ENCODE peak calls at places on chromosomes 1 and 21, in five cellular contexts. B, V, X, I and F are unnamed samples.

GRCh38 chr21:34092241-34092921 is 19.0 kb downstream of the MRPS6 start:
- DNase-seq in X (no peak), V (no peak), B (no peak), I (no peak), F (no peak)

GRCh38 chr1:54406339-54407181 is at the start of gene SSBP3:
- DNase-seq in X (peak), B (no peak), I (peak), V (peak), F (peak)

GRCh38 chr1:92992877-92993276 is 31.6 kb upstream of the DIPK1A start:
- DNase-seq in I (no peak), X (no peak), B (no peak), V (no peak), F (no peak)

GRCh38 chr1:193335797-193336428 is 149.5 kb upstream of the B3GALT2 start:
- DNase-seq in V (no peak), B (no peak), I (no peak), X (no peak), F (no peak)

GRCh38 chr1:47424336-47424982 is 8.4 kb downstream of the FOXE3 start:
- DNase-seq in V (no peak), I (no peak), B (no peak), X (no peak), F (no peak)

GRCh38 chr1:46405204-46405555 is 11.1 kb downstream of the FAAH start:
- DNase-seq in B (no peak), V (no peak), I (no peak), X (no peak), F (no peak)

GRCh38 chr1:20366076-20366765 is 75.5 kb downstream of the VWA5B1 start:
- DNase-seq in V (no peak), B (no peak), I (no peak), X (no peak), F (no peak)

GRCh38 chr1:162055062-162055461 is 14.4 kb upstream of the NOS1AP start:
- DNase-seq in X (no peak), B (peak), I (no peak), V (no peak), F (no peak)

GRCh38 chr1:236502972-236503639 is 20.7 kb upstream of the LGALS8 start:
- DNase-seq in I (no peak), B (peak), V (peak), X (no peak), F (no peak)

GRCh38 chr1:230277201-230277771 is 148.8 kb downstream of the PGBD5 start:
- DNase-seq in V (no peak), B (no peak), I (no peak), X (no peak), F (peak)

GRCh38 chr1:169468982-169469381 is 16.8 kb downstream of the SLC19A2 start:
- DNase-seq in I (no peak), X (no peak), V (no peak), B (no peak), F (no peak)

GRCh38 chr1:53430779-53431178 is 28.4 kb upstream of the DMRTB1 start:
- DNase-seq in B (no peak), X (no peak), I (no peak), V (no peak), F (no peak)

DNA sequence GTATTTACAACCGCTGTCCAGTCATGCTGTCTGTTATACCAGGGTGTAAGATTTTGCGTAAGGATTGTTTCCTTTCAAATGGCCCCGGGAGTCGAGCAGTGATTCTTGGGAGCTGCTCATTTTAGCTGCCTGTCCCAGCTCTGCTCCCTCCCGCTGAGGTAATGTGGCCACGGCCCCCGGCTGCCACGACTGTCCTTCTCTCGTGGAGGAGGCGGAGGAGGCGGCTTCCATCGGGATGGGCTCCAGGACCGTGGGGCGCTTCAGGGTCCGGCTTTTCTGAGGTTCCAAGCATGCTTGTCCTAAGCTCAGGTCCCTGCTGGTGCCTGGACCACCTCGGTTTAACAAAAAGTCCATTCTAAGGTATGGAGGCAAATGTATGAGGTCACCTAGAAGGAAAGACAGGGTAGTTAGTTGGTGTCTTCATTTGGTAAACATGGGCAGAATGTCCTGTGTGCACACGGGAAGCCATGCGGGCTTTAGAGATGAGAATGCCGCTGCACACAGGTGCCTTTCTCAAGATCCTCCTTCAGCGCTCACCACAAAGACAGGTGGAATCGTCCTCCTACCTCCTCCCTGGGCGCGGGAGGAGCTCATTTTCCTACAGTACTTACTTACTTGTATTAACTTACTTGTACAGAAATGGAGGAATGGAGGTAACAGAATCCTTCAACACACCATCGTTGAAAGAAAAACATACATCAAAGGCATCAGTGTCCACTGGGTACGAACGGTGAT is 145.9 kb downstream of the PCP4 start:
- DNase-seq in X (no peak), B (no peak), V (no peak), I (no peak), F (no peak)
- H3K4me3 ChIP-seq in X (no peak), B (no peak), V (no peak), I (no peak), F (no peak)

DNA sequence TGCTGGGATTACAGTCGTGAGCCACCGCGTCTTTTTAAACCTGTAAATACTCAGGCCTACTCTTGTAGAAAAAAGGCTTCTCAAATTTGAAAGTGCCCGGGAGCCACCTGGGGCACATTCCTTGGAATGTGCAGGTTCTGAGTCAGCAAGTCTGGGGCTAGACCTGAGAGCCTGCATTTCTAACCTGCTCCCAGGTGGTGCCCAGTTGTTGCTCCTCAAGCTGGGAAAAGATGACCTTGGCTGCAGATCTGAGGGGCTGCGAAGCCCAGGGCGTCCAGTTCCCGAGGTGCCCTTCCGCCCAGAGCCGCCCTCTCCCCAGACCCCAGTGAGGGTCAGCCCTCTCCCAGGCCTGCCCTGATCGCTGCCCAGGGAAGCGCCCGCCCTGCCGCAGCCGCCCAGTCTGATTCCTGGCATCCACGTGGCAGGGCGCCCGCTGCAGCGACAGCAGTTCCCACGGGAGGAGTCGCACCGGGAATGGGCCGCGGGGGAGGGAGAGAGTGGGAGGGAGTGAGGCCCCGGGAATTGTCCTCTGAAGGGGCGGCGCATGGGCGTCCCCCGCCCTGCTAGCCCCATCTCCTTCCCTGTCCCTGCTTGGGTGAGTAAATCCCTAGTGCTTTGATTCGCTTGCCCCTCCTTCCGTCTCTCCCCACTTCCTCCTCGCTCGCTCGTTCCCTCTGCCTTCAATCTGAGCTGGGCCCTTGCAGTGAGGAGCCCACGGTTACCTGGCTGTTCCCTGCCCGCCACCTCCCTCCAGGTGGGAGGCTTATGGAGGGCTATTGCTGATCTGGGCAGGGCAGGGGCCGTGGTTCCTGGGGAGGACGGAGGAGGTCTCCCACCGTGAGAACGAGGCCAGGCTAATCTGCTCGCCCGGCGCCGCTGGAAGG is 18.8 kb upstream of the TENT5B start:
- DNase-seq in B (no peak), V (no peak), I (peak), X (no peak), F (no peak)
- H3K4me3 ChIP-seq in B (no peak), V (no peak), I (peak), X (no peak), F (no peak)

GRCh38 chr1:186511761-186512637 is 51.1 kb upstream of the PDC start:
- DNase-seq in X (no peak), I (no peak), V (peak), B (no peak), F (no peak)
- H3K4me3 ChIP-seq in X (no peak), I (no peak), V (peak), B (no peak), F (no peak)

GRCh38 chr1:8873001-8873400 is 5.5 kb downstream of the ENO1 start:
- DNase-seq in X (no peak), I (no peak), V (no peak), B (no peak), F (no peak)
- H3K4me3 ChIP-seq in X (no peak), I (no peak), V (peak), B (peak), F (no peak)

GRCh38 chr1:197441990-197442389 is 173.9 kb downstream of the CRB1 start:
- DNase-seq in I (peak), V (no peak), B (no peak), X (no peak), F (no peak)
- H3K4me3 ChIP-seq in I (no peak), V (no peak), B (no peak), X (no peak), F (no peak)

GRCh38 chr1:36365310-36365895 is 20.3 kb downstream of the STK40 start:
- DNase-seq in I (no peak), X (no peak), V (no peak), B (no peak), F (no peak)
- H3K4me3 ChIP-seq in I (no peak), X (no peak), V (no peak), B (no peak), F (no peak)

GRCh38 chr1:21509351-21510112 is at the start of gene ALPL:
- DNase-seq in I (no peak), X (no peak), V (no peak), B (no peak), F (no peak)
- H3K4me3 ChIP-seq in I (peak), X (no peak), V (no peak), B (peak), F (no peak)

DNA sequence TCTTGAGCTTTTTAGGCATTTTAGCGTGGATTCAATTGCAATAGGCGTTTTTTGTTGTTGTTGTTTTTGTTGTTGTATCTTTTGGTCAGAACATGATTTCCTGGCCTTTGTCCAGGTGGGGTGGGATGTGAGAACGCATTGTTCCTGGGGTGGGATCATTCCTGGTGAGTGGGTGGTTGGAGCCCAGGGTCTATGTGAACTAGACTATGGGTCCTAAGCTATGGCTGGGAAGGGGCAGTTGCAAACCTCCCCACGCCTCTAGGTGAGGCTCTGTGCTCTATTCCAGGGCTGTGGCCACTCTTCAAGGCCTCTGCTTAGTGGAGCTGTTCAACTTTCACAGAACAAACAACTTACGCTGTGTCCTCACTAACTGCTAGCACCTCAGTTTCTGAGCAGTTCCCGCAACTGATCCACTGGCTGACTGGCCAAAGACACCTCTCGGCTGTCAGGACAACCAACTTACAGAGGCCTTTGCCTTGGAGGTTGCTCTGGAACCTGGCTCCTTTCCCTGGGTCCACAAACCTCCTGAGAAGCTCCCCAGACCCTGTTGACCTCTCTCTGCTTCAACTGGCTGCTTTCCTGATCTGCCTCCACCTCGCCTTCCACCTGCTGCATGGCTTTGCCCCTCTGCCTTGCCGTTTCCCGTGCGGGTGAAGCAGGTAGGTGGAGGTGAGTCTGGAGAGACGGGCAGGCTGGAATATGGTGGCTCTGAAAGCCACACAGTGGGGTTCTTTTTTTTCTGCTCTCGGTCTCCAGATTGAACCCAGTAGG is 12.8 kb downstream of the BTBD19 start:
- DNase-seq in I (no peak), B (no peak), V (no peak), X (no peak), F (no peak)
- H3K4me3 ChIP-seq in I (no peak), B (no peak), V (no peak), X (peak), F (no peak)

DNA sequence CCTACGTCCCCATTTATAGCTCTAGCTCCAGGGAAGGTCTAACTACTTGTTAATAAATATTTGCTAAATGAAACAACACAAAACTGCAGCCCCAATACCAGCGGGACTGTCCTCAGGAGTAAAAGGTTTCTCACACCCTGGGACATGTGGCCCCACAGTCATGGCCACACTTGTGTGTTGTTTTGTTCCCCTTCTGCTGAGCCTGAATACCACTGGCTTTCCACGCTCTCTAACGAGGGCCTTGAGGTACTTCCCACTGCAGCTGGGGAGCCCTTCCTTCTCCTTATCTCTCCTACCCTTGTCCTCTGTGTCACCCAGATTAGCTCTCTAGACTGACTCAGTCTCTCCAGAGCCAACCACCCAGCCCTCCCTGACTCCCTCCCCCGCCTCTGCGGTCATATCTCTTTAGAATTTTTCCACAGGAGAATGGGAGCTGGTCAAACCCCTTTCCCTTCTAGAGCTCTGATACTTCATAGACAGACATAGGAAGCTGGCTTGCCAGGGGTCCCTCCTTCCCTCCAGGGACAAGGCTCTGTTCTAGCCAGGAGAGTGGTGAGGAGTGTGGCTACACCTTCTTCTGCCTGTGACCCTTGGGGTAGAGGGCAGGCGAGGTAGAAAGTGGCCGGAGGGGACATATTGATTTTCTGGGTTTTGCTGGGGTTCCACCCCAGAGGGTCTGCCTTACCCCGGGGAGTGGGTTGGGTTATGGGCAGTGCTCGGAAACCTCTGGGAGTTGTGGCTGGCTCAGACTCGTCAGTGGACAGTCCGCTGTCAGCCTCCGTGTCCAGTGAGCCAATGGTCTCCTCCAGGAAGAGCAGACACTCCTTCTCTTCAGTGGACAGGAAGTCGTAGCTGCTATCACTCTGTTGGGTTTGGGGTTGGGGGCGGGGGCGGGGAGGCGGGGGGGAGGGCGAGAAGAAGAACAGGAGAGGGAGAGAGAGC is 8.1 kb downstream of the C1orf116 start:
- DNase-seq in V (no peak), B (no peak), X (no peak), I (no peak), F (no peak)
- H3K4me3 ChIP-seq in V (no peak), B (no peak), X (no peak), I (no peak), F (no peak)